ENCODE peak calls at places on chromosomes 13 and 19, in five cellular contexts. A is fibroblast of pulmonary artery, C is choroid plexus epithelial cell, L is AG04449, M is astrocyte of the spinal cord. R is an unnamed sample.

GRCh38 chr19:37997911-37998344 is 90.9 kb downstream of the SIPA1L3 start:
- DNase-seq in L (peak), A (peak), C (peak), M (peak), R (peak)

GRCh38 chr19:15836345-15836594 is 20.8 kb upstream of the OR10H1 start:
- DNase-seq in C (peak), A (peak), L (no peak), M (no peak), R (no peak)

GRCh38 chr19:49790866-49791265 is 22.2 kb downstream of the FUZ start:
- DNase-seq in C (peak), A (peak), L (no peak), M (no peak), R (no peak)

GRCh38 chr19:38003427-38004099 is 96.6 kb downstream of the SIPA1L3 start:
- DNase-seq in L (peak), M (peak), C (peak), A (peak), R (peak)

GRCh38 chr19:38634757-38635482 is 12.5 kb upstream of the ACTN4 start:
- DNase-seq in A (peak), M (peak), L (no peak), C (peak), R (peak)

GRCh38 chr19:18503971-18504885 is 17.6 kb downstream of the ELL start:
- DNase-seq in A (no peak), L (no peak), M (no peak), C (no peak), R (no peak)

GRCh38 chr19:30344446-30345425 is 27.4 kb upstream of the ZNF536 start:
- DNase-seq in A (no peak), M (no peak), C (no peak), L (no peak), R (no peak)

GRCh38 chr19:55365245-55365644 is 2.2 kb upstream of the GARIN5B start:
- DNase-seq in C (no peak), M (no peak), L (no peak), A (no peak), R (no peak)

DNA sequence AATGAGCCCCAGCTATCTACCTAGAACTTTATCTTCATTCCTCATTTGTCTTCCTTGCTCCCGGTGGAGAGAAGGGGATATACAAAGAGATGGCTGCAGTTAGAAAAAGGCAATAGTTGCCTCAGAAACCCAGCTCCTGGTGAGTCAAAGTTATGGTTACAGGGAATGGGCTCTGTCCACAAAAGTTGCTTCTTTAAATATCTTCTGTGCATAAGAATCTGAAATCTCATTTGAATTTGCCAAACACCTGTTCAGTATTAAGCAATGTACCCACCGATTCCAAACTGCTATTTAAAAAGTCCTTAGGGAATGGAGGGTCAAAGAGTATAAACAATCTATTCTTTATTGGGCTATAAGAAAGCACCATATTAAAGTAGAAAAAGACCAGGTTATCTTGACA is 48.4 kb downstream of the DCLK1 start:
- DNase-seq in M (no peak), C (no peak), A (no peak), L (no peak), R (no peak)
- TF ChIP-seq CTCF in M (no peak), C (no peak), A (no peak), L (no peak), R (no peak)

DNA sequence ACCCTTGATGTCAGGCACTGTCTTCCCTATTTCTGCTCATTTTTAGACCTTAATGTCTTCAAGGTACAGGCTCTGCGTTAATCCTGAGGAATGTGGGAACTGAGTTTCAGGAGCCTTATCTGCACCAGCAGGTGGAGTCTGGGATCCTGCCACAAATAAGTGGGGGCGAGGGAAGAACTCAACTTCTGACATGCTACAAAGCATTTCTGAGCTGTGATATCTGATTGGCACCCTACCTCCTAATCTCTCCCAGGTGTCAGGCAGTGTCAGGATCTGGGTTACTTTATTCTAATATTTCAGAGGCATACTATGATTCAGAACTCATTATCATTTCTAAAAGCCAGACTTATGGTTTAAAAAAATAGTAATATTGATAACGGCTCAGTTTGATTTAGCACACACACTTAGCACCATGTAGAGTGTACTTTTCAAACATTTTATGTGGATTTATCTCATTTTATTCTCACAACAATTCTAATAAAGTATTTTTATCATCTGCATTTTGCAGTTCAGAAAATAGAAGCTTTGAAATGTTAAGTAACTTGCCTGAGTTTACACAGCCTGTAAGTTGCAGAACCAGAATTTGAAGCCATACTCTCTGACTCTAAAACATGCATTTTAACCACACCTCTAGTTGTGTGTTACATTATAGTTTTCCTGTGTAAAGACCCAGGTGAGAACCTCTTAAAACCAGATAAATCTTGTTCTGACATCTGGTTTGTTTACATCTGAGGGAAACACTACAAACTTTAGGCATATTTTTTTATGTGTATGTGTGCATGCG is 358.6 kb downstream of the TDRD3 start:
- DNase-seq in M (no peak), A (no peak), L (no peak), C (no peak), R (no peak)
- TF ChIP-seq CTCF in M (no peak), A (no peak), L (no peak), C (no peak), R (no peak)

DNA sequence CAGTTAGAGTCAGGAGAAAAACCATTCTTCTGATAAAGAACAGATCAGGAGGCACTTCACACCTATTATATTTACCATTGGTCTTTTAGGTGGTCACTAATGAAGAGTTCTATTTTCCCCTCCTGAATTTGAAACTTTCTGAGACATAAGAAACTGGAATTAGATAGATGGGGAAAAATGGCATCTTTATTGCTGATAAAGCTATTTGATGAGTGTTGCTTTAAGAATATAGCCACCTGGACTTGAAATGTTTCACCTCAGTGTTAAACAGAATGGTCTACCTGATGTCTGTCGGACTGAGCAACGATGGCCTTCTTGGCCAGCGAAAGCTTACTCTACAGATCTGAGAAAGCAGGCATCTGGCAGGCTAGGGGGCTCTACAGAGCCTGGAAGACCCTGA is 107.0 kb downstream of the SLITRK5 start:
- DNase-seq in M (no peak), A (no peak), C (no peak), L (no peak), R (no peak)
- TF ChIP-seq CTCF in M (no peak), A (no peak), C (no peak), L (no peak), R (no peak)

GRCh38 chr13:36831291-36831690 is 12.3 kb downstream of the RFXAP start:
- DNase-seq in L (no peak), M (no peak), C (no peak), A (no peak), R (no peak)

GRCh38 chr13:36834299-36834698 is 15.3 kb downstream of the RFXAP start:
- DNase-seq in C (no peak), A (no peak), M (no peak), L (no peak), R (no peak)

GRCh38 chr13:36829753-36830152 is 10.7 kb downstream of the RFXAP start:
- DNase-seq in L (no peak), A (no peak), M (no peak), C (no peak), R (no peak)
- TF ChIP-seq CTCF in L (no peak), A (no peak), M (no peak), C (no peak), R (no peak)

GRCh38 chr13:39406688-39407087 is 196.3 kb downstream of the LHFPL6 start:
- DNase-seq in C (no peak), A (no peak), M (no peak), L (no peak), R (peak)
- TF ChIP-seq CTCF in C (no peak), A (no peak), M (peak), L (no peak), R (no peak)

GRCh38 chr13:83162493-83162892 is 719.8 kb downstream of the SLITRK1 start:
- DNase-seq in M (no peak), L (no peak), A (no peak), C (peak), R (no peak)
- TF ChIP-seq CTCF in M (no peak), L (no peak), A (no peak), C (no peak), R (no peak)

GRCh38 chr13:23867027-23867491 is 22.1 kb downstream of the MIPEP start:
- DNase-seq in A (peak), M (peak), L (no peak), C (peak), R (peak)

GRCh38 chr13:23868521-23868920 is 20.7 kb downstream of the MIPEP start:
- DNase-seq in C (peak), A (peak), M (peak), L (peak), R (peak)

GRCh38 chr13:23866420-23867026 is 22.7 kb downstream of the MIPEP start:
- DNase-seq in M (no peak), L (no peak), C (no peak), A (no peak), R (no peak)

GRCh38 chr13:23871616-23872220 is 17.5 kb downstream of the MIPEP start:
- DNase-seq in M (peak), L (no peak), C (peak), A (peak), R (peak)

GRCh38 chr13:23870356-23871146 is 18.6 kb downstream of the MIPEP start:
- DNase-seq in A (no peak), L (no peak), C (no peak), M (no peak), R (no peak)
- TF ChIP-seq CTCF in A (no peak), L (no peak), C (peak), M (peak), R (no peak)

DNA sequence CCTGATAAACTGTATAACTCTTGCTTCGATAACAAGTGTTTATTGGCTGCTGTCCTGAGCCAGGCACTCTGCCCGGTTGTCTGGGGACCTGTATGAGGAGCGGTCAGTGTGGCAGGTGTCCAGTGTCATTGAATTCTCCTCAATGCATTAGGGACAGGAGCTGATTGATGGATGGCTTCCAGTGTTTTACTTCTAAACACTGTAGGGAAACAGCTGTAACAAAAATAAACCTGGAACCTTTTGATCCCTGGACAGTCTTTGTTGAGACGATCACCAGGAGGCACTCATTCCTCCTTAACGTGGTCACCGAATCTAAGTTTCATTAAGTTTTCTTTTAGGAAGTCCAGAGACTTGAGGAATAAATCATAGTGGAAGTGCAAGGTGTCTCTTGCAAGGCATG is 17.9 kb downstream of the UBAC2 start:
- DNase-seq in M (peak), A (no peak), C (peak), L (no peak), R (no peak)
- TF ChIP-seq CTCF in M (no peak), A (no peak), C (peak), L (no peak), R (no peak)

GRCh38 chr13:93226623-93227279 is at the start of gene GPC6:
- DNase-seq in A (peak), L (no peak), C (peak), M (peak), R (peak)

GRCh38 chr13:93225610-93226009 is 997 bp upstream of the GPC6 start:
- DNase-seq in A (no peak), L (no peak), M (no peak), C (no peak), R (no peak)

GRCh38 chr13:93226065-93226622 is 463 bp upstream of the GPC6 start:
- DNase-seq in L (no peak), A (no peak), C (no peak), M (no peak), R (no peak)

GRCh38 chr13:93227906-93228801 is 1.5 kb downstream of the GPC6 start:
- DNase-seq in A (peak), M (peak), L (no peak), C (peak), R (peak)

DNA sequence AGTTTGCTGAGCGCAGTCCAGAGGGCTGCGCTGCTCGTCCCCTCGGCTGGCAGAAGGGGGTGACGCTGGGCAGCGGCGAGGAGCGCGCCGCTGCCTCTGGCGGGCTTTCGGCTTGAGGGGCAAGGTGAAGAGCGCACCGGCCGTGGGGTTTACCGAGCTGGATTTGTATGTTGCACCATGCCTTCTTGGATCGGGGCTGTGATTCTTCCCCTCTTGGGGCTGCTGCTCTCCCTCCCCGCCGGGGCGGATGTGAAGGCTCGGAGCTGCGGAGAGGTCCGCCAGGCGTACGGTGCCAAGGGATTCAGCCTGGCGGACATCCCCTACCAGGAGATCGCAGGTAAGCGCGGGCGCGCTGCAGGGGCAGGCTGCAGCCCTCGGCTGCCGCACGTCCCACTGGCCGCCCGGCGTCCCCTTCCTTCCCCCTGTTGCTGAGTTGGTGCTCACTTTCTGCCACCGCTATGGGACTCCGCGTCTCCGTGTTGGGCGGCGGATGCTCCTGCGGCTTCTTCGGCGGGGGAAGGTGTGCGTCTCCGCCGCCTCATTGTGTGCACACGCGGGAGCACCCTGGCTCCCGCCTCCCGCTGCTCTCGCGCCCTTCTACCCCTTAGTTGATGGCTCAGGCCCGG is 786 bp downstream of the GPC6 start:
- DNase-seq in M (peak), C (peak), L (no peak), A (peak), R (peak)
- TF ChIP-seq CTCF in M (peak), C (peak), L (no peak), A (peak), R (no peak)

DNA sequence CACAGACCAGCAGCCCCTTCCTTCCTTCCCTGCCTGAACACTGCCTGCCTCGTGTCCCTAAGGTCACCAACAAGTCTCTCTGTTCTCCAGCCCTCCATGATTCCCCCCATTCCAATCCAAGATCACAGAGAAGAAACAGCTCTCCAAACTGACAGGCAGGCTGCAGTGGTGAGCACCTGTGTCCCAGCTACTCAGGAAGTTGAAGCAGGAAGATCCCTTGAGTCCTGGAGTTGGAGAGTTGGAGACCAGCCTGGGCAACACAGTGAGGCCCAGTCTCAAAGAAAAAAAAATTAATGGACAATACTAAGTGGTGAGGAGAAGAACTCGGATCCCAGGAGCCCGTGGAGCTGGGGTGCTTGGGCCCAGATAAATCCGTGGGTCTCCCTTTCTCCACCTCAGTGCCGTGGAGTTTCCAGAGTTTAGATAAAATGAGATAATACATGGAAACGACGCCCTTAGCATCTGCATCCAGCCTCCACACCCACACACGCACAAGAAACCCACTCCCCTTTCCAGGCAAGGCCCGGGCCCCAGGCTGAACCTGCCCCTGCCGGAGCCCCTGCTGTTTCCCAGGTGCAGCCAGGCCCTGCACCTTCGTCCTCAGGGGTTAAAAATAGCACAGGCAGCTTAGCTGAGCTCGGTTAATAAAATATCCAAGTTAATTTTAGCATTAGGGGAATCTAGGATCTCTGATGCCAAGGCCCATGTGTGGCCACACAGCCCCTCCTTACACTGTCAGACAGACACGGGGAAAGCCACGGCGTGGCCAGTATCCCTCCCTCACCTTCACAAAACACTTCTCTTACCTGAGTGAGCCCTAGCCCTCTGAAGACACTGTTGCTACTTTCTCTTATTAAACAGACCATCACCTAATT is 4.7 kb downstream of the RASA3 start:
- DNase-seq in M (no peak), A (no peak), L (no peak), C (no peak), R (no peak)
- TF ChIP-seq CTCF in M (no peak), A (no peak), L (no peak), C (peak), R (no peak)